ENCODE peak calls at places on chromosomes 4 and X, in four cellular contexts. U is lower leg skin, Z is AG04450, O is HCT116. L is an unnamed sample.

GRCh38 chr4:150570862-150571261 is 11.1 kb upstream of the MAB21L2 start:
- DNase-seq in U (no peak), Z (no peak), O (no peak), L (no peak)

GRCh38 chr4:39530682-39531081 is 3.4 kb upstream of the UGDH start:
- DNase-seq in U (no peak), Z (no peak), O (no peak), L (no peak)

GRCh38 chrX:9906919-9907318 is 60.2 kb upstream of the CLDN34 start:
- DNase-seq in U (no peak), Z (no peak), O (no peak), L (no peak)

GRCh38 chrX:9635368-9635767 is 130.3 kb downstream of the GPR143 start:
- DNase-seq in U (no peak), Z (no peak), O (no peak), L (no peak)

GRCh38 chr4:153916273-153916755 is 127.4 kb upstream of the SFRP2 start:
- DNase-seq in U (no peak), Z (no peak), O (no peak), L (no peak)

GRCh38 chr4:145099653-145100052 is 1.5 kb downstream of the ABCE1 start:
- DNase-seq in U (no peak), Z (no peak), O (no peak), L (no peak)

GRCh38 chr4:5511791-5512190 is 196.6 kb downstream of the EVC2 start:
- DNase-seq in U (no peak), Z (no peak), O (no peak), L (no peak)

GRCh38 chr4:99131378-99131777 is 12.7 kb downstream of the ADH4 start:
- DNase-seq in U (no peak), Z (no peak), O (no peak), L (no peak)

GRCh38 chrX:141439651-141440050 is 144.9 kb downstream of the SPANXA1 start:
- DNase-seq in U (no peak), Z (no peak), O (no peak), L (no peak)

GRCh38 chrX:120664081-120664480 is 34.2 kb upstream of the C1GALT1C1 start:
- DNase-seq in U (no peak), Z (no peak), O (peak), L (no peak)

GRCh38 chr4:102141855-102142254 is 203.4 kb downstream of the SLC39A8 start:
- DNase-seq in U (no peak), Z (no peak), O (no peak), L (no peak)

GRCh38 chr4:120517966-120518365 is 404.6 kb downstream of the PRDM5 start:
- DNase-seq in U (no peak), Z (peak), O (peak), L (no peak)

GRCh38 chrX:1493877-1494510 is 41.3 kb upstream of the ASMTL start:
- DNase-seq in U (peak), Z (no peak), O (no peak), L (no peak)

GRCh38 chrX:86604620-86605019 is 456.4 kb downstream of the DACH2 start:
- DNase-seq in U (no peak), Z (no peak), O (no peak), L (no peak)

GRCh38 chrX:18119856-18120255 is 100.8 kb downstream of the BEND2 start:
- DNase-seq in U (no peak), Z (no peak), O (no peak), L (no peak)

GRCh38 chr4:8052160-8052691 is 106.4 kb downstream of the ABLIM2 start:
- DNase-seq in U (no peak), Z (no peak), O (no peak), L (no peak)

GRCh38 chr4:112516076-112516385 is at the start of gene NEUROG2:
- DNase-seq in U (no peak), Z (no peak), O (no peak), L (no peak)

GRCh38 chrX:39652336-39652735 is 445.4 kb downstream of the BCOR start:
- DNase-seq in U (no peak), Z (no peak), O (peak), L (no peak)

GRCh38 chr4:132646186-132646585 is 502.9 kb upstream of the PCDH10 start:
- DNase-seq in U (no peak), Z (no peak), O (no peak), L (no peak)

GRCh38 chr4:85968945-85969830 is 390.7 kb downstream of the MAPK10 start:
- DNase-seq in U (no peak), Z (peak), O (no peak), L (no peak)

GRCh38 chrX:78659955-78660354 is 827 bp upstream of the RTL3 start:
- DNase-seq in U (no peak), Z (no peak), O (no peak), L (no peak)

GRCh38 chr4:118798658-118799057 is 37.3 kb downstream of the SEC24D start:
- DNase-seq in U (no peak), Z (no peak), O (no peak), L (no peak)

DNA sequence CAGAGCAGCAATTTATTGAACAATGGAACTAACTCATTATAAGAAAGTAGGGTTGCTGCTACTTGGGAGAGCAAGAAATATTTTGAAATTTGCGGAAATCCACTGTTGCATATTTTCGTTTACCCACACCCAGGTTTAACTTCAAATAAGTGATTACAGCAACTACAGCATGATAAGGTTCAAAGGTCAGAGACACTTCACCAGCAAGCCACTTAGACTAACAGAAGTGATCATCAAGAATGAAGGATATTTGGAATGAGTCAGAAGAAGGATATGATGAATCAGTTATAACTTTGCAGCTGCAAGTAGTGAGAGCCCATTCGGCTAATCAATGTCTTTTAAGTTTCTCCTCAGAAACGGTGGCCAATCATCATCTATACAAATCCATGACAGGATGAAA is 199.3 kb downstream of the TMA16 start:
- DNase-seq in U (no peak), Z (peak), O (no peak), L (no peak)
- H3K4me3 ChIP-seq in U (no peak), Z (no peak), O (peak), L (no peak)

DNA sequence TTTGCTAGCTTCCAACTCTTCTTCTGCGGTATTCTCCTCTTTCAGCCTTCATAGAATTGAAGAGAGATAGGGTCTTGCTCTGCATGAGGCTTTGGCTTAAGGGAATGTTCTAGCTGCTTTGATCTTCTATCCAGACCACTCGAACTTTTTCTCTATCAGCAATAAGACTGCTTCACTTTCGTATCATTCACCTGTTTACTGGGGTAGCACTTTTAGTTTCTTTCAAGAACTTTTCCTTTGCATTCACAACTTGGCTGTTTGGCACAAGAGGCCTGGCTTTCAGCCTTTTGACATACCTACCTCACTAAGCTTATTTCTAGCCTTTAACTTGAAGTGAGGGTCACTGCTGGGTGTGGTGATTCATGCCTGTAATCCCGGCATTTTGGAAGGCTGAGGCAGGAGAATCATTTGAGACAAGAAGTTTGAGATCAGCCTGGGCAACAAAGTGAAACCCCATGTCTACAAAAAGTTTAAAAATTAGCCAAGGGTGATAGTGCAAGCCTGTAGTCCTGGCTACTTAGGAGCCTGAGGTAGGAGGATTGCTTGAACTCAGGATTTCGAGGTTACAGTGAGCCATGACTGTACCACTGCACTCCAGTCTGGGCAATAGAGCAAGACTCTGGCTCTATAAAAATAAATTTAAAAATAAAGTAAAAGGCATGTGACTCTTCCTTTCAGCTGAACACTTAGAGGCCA is 47.1 kb upstream of the HPGDS start:
- DNase-seq in U (no peak), Z (no peak), O (no peak), L (no peak)
- H3K4me3 ChIP-seq in U (no peak), Z (no peak), O (no peak), L (no peak)

GRCh38 chr4:113978105-113978504 is 1.3 kb downstream of the ARSJ start:
- DNase-seq in U (no peak), Z (no peak), O (no peak), L (no peak)
- H3K4me3 ChIP-seq in U (no peak), Z (peak), O (no peak), L (peak)

GRCh38 chrX:123964155-123964554 is 2.6 kb downstream of the STAG2 start:
- DNase-seq in U (no peak), Z (no peak), O (no peak), L (no peak)
- H3K4me3 ChIP-seq in U (no peak), Z (peak), O (peak), L (no peak)